ENCODE peak calls at places on chromosome 19, in four cellular contexts. B, K, A and O are unnamed samples. For H3K79me1 and H3K27me3, the result is how much of the 10 kb centered on the place peaks cover.

GRCh38 chr19:46697142-46697960 is 19.6 kb downstream of the PRKD2 start:
- DNase-seq in B (peak), A (peak), K (peak), O (peak)

GRCh38 chr19:50759886-50760285 is 10.4 kb upstream of the GPR32 start:
- DNase-seq in K (no peak), B (no peak), A (peak), O (no peak)

GRCh38 chr19:6476155-6476895 is 5.3 kb downstream of the DENND1C start:
- DNase-seq in B (peak), A (peak), K (peak), O (peak)

GRCh38 chr19:55535173-55535572 is 1.8 kb downstream of the SBK2 start:
- DNase-seq in K (no peak), A (no peak), B (no peak), O (no peak)

GRCh38 chr19:48509467-48510194 is 2.0 kb downstream of the LMTK3 start:
- DNase-seq in K (no peak), A (no peak), B (no peak), O (no peak)

GRCh38 chr19:49149652-49150105 is 5.5 kb downstream of the HRC start:
- DNase-seq in A (peak), B (peak), K (peak), O (peak)

GRCh38 chr19:50203281-50204080 is at the start of gene MYH14:
- DNase-seq in K (no peak), A (no peak), B (peak), O (peak)

GRCh38 chr19:48490980-48491792 is 20.4 kb downstream of the LMTK3 start:
- DNase-seq in K (peak), B (peak), A (no peak), O (no peak)

GRCh38 chr19:6539514-6539913 is 8.7 kb downstream of the TNFSF9 start:
- DNase-seq in A (no peak), K (no peak), B (no peak), O (no peak)

GRCh38 chr19:33419763-33420080 is 46.2 kb downstream of the CEBPG start:
- DNase-seq in K (no peak), A (no peak), B (peak), O (peak)

GRCh38 chr19:11359421-11359820 is 4.2 kb downstream of the PLPPR2 start:
- DNase-seq in A (no peak), B (no peak), K (no peak), O (no peak)

GRCh38 chr19:46376241-46377153 is 29.6 kb downstream of the PPP5C start:
- DNase-seq in B (no peak), A (no peak), K (no peak), O (no peak)

GRCh38 chr19:18373407-18373891 is 12.5 kb upstream of the GDF15 start:
- DNase-seq in K (no peak), A (no peak), B (no peak), O (no peak)

GRCh38 chr19:18366027-18366435 is 19.9 kb upstream of the GDF15 start:
- DNase-seq in K (no peak), B (no peak), A (no peak), O (no peak)

GRCh38 chr19:18364826-18365528 is 21.0 kb upstream of the GDF15 start:
- DNase-seq in K (peak), A (peak), B (no peak), O (no peak)

GRCh38 chr19:18363787-18364186 is 22.2 kb upstream of the GDF15 start:
- DNase-seq in B (no peak), K (no peak), A (no peak), O (no peak)

GRCh38 chr19:18368504-18369222 is 17.3 kb upstream of the GDF15 start:
- DNase-seq in K (no peak), A (no peak), B (no peak), O (no peak)
- H3K79me1 ChIP-seq in K (under half), A (under half), B (under half), O (under half)

DNA sequence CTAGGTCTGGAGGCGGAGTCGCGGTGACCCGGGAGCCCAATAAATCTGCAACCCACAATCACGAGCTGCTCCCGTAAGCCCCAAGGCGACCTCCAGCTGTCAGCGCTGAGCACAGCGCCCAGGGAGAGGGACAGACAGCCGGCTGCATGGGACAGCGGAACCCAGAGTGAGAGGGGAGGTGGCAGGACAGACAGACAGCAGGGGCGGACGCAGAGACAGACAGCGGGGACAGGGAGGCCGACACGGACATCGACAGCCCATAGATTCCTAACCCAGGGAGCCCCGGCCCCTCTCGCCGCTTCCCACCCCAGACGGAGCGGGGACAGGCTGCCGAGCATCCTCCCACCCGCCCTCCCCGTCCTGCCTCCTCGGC is at the start of gene SLC5A5:
- DNase-seq in K (no peak), A (no peak), B (peak), O (no peak)
- H3K27me3 ChIP-seq in K (half or more), A (half or more), B (under half), O (under half)

DNA sequence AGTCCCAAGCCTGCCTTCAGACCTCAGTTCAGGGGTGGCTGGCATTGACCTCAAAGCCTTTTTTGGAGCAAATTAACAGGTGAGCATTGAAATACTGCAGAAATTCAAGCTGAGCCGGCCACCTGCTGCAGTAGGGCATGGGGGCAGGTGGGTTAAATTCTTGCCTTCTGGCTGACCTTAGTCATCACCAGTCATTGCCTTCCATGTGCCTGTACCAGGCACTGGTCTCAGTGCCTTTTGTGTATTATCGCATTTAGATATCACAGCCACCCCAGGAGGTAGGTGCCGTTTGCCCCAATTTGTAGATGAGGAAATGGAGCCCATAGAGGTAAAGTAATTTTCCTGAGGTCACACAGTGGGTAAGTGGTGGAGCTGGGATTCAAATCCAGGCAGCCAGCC is 7.2 kb downstream of the PPP1R37 start:
- DNase-seq in B (no peak), K (no peak), A (no peak), O (no peak)
- H3K79me1 ChIP-seq in B (half or more), K (under half), A (half or more), O (under half)

GRCh38 chr19:5336195-5336965 is 4.2 kb downstream of the PTPRS start:
- DNase-seq in B (no peak), K (no peak), A (no peak), O (no peak)
- H3K27me3 ChIP-seq in B (under half), K (half or more), A (under half), O (under half)

GRCh38 chr19:38670921-38671398 is 23.5 kb downstream of the ACTN4 start:
- DNase-seq in K (peak), B (no peak), A (no peak), O (no peak)
- H3K79me1 ChIP-seq in K (under half), B (under half), A (half or more), O (under half)

GRCh38 chr19:2986951-2987491 is 9.7 kb downstream of the TLE6 start:
- DNase-seq in A (no peak), B (peak), K (peak), O (no peak)
- H3K27me3 ChIP-seq in A (under half), B (under half), K (under half), O (under half)

DNA sequence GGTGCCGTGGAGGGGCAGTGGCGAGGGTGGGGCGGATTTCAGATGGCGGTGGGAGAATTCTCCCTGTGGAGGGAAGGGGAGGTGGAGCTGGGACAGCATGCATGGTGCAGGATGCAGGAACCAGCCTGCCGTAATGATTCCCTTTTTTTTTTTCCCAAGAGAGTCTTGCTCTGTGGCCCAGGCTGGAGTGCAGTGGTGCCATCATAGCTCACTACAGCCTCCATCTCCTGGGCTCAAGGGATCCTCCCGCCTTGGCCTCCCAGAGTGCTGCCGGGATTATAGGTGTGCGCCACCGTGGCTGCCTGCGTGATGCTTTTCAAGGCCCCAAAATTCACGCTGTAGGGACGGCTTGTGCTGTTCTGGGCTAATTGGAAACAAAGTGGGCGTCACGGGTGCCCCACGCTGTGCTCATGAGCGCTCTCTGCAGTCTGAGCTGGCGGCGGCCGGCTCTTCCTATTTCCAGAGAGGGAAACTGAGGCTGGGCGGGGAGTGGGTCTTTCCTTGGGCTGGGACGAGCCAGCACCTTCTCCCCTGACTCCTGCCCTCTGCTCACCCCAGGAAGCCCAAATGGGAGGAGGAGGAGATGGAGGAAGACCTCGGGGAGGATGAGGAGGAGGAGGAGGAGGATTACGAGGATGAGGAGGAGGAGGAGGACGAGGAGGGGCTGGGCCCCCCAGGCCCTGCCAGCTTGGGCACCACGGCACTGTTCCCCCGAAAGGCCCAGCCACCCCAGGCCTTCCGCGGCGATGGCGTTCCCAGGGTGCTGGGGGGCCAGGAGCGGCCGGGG is 6.2 kb downstream of the ARID3A start:
- DNase-seq in K (peak), B (no peak), A (no peak), O (no peak)
- H3K79me1 ChIP-seq in K (under half), B (under half), A (half or more), O (under half)

GRCh38 chr19:1705367-1705766 is 47.9 kb upstream of the ONECUT3 start:
- DNase-seq in K (no peak), B (no peak), A (no peak), O (no peak)
- H3K27me3 ChIP-seq in K (under half), B (under half), A (under half), O (under half)